ENCODE peak calls at places on chromosome 15, in four cellular contexts. C is K562, U is HepG2, X is GM12878. Y is an unnamed sample. For H3K4me1, the result is how much of the 10 kb centered on the place peaks cover.

GRCh38 chr15:84079885-84080777 is 155.4 kb upstream of the GOLGA6L4 start:
- DNase-seq in U (no peak), C (peak), X (no peak), Y (peak)

GRCh38 chr15:63509933-63510547 is 5.6 kb downstream of the USP3 start:
- DNase-seq in U (no peak), X (no peak), C (no peak), Y (no peak)

GRCh38 chr15:43799209-43799944 is 643 bp downstream of the SERINC4 start:
- DNase-seq in X (no peak), U (no peak), C (peak), Y (no peak)

GRCh38 chr15:95916568-95916967 is 413.9 kb upstream of the NR2F2 start:
- DNase-seq in U (no peak), C (peak), X (no peak), Y (no peak)

GRCh38 chr15:47872208-47872607 is 154.9 kb downstream of the SEMA6D start:
- DNase-seq in X (no peak), C (no peak), U (no peak), Y (no peak)

GRCh38 chr15:34987623-34987981 is 485 bp downstream of the ZNF770 start:
- DNase-seq in C (peak), X (no peak), U (peak), Y (no peak)

GRCh38 chr15:43056696-43057095 is 49.1 kb downstream of the UBR1 start:
- DNase-seq in C (no peak), X (no peak), U (no peak), Y (no peak)

GRCh38 chr15:101477851-101478353 is 11.6 kb downstream of the PCSK6 start:
- DNase-seq in X (no peak), U (no peak), C (peak), Y (no peak)

GRCh38 chr15:96327155-96327741 is 3.3 kb upstream of the NR2F2 start:
- DNase-seq in C (peak), X (peak), U (peak), Y (peak)

GRCh38 chr15:37682304-37682703 is 252.1 kb upstream of the TMCO5A start:
- DNase-seq in U (peak), C (peak), X (no peak), Y (no peak)

DNA sequence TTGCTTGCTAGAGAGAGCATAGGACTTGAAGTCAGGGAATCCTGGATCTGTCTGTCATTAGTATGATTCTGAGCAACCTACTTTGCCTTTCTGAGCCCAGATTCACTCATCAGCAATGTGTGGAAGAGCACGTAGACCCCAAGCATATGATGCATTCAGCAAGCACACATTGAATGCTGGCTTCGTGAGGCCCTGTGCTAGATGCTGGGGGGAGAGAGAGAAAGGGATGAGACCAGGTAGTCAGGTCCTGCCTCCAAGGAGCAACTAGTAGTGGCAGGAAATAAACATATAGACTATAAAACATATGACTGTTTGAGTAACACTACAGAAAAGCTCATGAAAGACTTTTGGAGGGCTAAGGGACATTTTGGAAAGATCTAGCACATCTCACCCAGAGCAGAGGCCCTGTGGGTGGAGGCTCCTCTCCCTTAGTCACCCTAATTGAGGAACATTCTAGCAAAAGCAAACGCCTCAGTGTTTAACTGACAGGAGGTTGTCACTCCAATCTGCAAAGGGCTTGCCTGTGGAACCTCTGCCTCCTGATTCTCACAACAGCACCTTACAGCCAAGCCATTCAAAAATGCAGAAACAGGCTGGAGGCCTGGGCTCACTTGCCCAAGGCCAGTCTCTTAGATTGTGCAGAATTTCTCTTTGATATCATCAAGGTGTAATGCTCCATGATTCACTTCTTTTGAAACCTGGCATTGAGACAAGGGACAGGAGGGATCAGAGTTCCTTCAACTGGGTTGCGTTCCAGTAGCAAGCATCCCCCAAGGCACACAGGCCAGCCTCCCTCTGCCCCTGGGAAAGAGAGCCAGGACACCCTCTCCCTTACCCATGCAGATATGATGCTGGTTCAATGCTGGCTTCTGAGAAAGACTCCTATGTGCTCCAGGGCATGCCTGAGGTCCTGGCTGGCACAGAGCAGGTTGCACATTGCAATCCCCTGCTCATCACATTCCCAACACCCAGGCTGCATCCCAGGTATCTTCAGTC is 26.1 kb downstream of the STARD5 start:
- DNase-seq in C (no peak), U (no peak), X (no peak), Y (no peak)
- H3K4me1 ChIP-seq in C (under half), U (under half), X (half or more), Y (under half)

DNA sequence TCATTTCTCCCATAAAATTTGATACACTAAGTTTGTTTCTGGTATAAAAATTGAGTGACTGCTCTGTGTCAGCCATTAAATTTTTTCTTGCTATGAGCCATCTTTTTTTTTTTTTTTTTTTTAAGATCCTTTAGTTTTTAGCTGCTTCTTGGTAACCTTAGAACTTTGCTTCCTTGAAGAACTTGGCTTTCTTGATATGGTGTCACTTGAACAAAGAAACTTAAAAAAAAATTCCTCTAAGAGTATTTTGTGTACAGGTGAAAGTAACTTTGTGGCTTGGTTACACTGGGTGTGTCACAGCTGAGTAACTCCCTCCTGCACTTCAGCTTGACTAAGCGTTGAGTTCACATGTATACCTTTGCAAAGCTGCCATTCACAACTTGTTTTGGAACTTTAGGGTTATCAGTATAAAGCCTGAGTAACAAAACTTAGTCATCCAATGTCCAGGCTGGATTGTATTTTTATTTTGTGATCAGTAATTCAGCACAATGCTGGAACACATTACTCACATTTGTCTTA is 6.5 kb downstream of the CHD2 start:
- DNase-seq in X (no peak), U (no peak), C (no peak), Y (no peak)
- H3K4me3 ChIP-seq in X (peak), U (peak), C (peak), Y (peak)

GRCh38 chr15:97729270-97729669 is 231.2 kb upstream of the ARRDC4 start:
- DNase-seq in U (no peak), C (no peak), X (no peak), Y (no peak)

GRCh38 chr15:97730315-97730714 is 230.2 kb upstream of the ARRDC4 start:
- DNase-seq in X (no peak), U (no peak), C (no peak), Y (no peak)

GRCh38 chr15:97728791-97729190 is 231.7 kb upstream of the ARRDC4 start:
- DNase-seq in C (no peak), X (no peak), U (no peak), Y (no peak)
- TF ChIP-seq CHD4 in C (no peak), X (no peak), U (no peak), Y (no peak)

DNA sequence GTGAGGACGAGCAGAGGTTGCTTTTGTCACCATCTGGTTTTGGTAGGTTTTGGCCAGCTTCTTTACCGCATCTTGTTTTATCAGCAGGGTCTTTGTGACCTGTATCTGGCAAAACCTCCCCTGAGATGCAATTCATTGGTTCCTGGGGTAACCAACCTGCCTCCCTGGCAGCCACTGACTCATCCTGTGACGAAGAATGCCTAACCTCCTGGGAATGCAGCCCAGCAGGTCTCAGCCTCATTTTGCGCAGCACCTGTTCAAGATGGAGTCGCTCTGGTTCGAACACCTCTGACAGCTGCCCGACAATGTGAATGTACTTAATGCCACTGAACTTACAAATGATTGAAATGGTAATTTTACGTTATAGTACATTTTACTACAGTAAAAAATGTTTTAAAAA is 6.8 kb upstream of the ADAMTS17 start:
- DNase-seq in U (no peak), X (no peak), C (no peak), Y (no peak)
- H3K4me1 ChIP-seq in U (under half), X (under half), C (under half), Y (under half)

DNA sequence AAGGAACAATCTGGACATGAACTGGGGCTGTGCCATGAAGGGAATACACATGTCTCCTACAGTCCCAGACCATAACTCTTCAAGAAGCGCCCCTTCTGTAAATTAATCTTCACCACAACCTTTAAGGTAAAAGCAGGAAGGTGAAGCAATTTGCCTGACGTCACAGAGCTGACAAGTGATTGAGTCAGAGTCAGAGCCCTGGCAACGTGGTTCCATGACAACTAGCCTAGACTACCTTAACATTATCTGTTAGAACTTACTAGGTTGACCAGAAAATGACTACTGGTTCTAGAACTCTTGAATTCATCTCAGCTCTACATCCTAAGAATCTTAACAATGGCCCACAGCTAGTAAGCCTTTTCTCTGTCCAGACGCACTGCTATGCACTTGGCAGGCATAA is 124.6 kb downstream of the NTRK3 start:
- DNase-seq in X (no peak), U (no peak), C (no peak), Y (no peak)
- H3K4me3 ChIP-seq in X (no peak), U (no peak), C (no peak), Y (no peak)

DNA sequence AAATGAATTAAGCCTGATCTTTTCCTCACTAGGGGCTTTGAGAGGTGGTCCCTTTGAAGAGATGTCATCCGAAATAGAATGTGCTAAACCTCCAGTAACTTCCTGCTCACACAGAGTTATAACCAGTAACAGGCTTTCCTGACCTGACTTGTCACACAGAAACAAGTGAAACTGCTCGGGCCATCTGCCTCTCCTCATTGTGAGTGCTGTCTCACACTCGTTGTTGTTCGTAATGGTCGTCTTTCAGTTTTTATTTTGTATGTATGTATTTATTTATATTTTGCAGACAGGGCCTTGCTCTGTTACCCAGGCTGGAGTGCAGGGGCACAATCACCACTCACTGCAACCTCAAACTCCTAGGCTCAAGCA is 24.0 kb downstream of the ACSBG1 start:
- DNase-seq in C (no peak), X (no peak), U (no peak), Y (no peak)
- TF ChIP-seq CHD4 in C (no peak), X (no peak), U (no peak), Y (no peak)

DNA sequence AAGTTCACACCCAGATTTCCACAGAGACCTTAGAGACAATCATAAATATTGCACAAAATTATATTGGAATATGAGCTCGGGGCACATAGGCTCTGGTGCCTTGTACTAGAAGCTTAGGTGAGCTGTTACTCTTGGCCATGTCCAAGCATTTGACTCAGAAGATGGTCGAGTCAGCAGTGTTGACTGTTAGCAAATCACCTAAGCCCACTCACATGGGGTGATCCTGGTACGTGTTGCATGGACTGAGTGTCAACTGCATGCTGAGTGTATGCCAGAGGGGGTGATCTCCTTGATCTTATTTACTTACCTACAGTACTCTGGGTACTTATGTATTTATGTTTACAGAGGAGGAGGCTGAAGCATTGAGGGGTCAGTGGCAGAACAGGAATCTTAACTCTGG is 14.0 kb downstream of the SMAD3 start:
- DNase-seq in C (no peak), U (no peak), X (no peak), Y (no peak)
- H3K4me1 ChIP-seq in C (under half), U (half or more), X (half or more), Y (half or more)